ENCODE peak calls at places on chromosomes 7 and 10, in five cellular contexts. K, D, Z, Y and G are unnamed samples.

GRCh38 chr10:126618466-126618865 is 52.0 kb downstream of the C10orf90 start:
- DNase-seq in K (no peak), D (no peak), Z (no peak), Y (no peak), G (no peak)

GRCh38 chr7:79877874-79878465 is 256.7 kb upstream of the GNAI1 start:
- DNase-seq in K (no peak), D (no peak), Z (no peak), Y (no peak), G (no peak)

GRCh38 chr7:82511542-82511941 is 68.0 kb upstream of the CACNA2D1 start:
- DNase-seq in K (no peak), D (no peak), Z (no peak), Y (no peak), G (no peak)

GRCh38 chr7:55441668-55442305 is 76.7 kb downstream of the LANCL2 start:
- DNase-seq in K (no peak), D (peak), Z (no peak), Y (no peak), G (no peak)

GRCh38 chr7:107937514-107937913 is 46.5 kb downstream of the DLD start:
- DNase-seq in K (no peak), D (no peak), Z (peak), Y (no peak), G (no peak)

GRCh38 chr7:68929712-68930395 is 668.4 kb upstream of the AUTS2 start:
- DNase-seq in K (no peak), D (peak), Z (no peak), Y (no peak), G (no peak)

GRCh38 chr7:43313628-43314378 is 201.4 kb downstream of the HECW1 start:
- DNase-seq in K (no peak), D (no peak), Z (no peak), Y (no peak), G (no peak)

GRCh38 chr7:11343818-11344413 is 370.2 kb downstream of the PHF14 start:
- DNase-seq in K (peak), D (peak), Z (peak), Y (no peak), G (no peak)

GRCh38 chr7:48718731-48719387 is 205.5 kb upstream of the CDC14C start:
- DNase-seq in K (peak), D (no peak), Z (no peak), Y (no peak), G (no peak)

GRCh38 chr10:865257-865656 is 66.2 kb downstream of the LARP4B start:
- DNase-seq in K (no peak), D (no peak), Z (no peak), Y (no peak), G (no peak)

GRCh38 chr10:28253174-28253783 is 49.6 kb downstream of the MPP7 start:
- DNase-seq in K (no peak), D (no peak), Z (no peak), Y (no peak), G (no peak)

GRCh38 chr7:102122026-102122425 is 164.6 kb upstream of the SH2B2 start:
- DNase-seq in K (no peak), D (peak), Z (no peak), Y (no peak), G (no peak)

GRCh38 chr7:134431805-134432204 is 27.1 kb downstream of the AKR1B1 start:
- DNase-seq in K (peak), D (no peak), Z (no peak), Y (no peak), G (no peak)

GRCh38 chr10:11587860-11588259 is 23.6 kb downstream of the USP6NL start:
- DNase-seq in K (no peak), D (peak), Z (peak), Y (no peak), G (no peak)

GRCh38 chr10:70334526-70335245 is 47.7 kb downstream of the LRRC20 start:
- DNase-seq in K (no peak), D (peak), Z (no peak), Y (peak), G (no peak)

GRCh38 chr7:13946181-13946580 is 43.3 kb downstream of the ETV1 start:
- DNase-seq in K (no peak), D (no peak), Z (no peak), Y (no peak), G (no peak)

GRCh38 chr10:113056468-113057021 is 106.5 kb downstream of the TCF7L2 start:
- DNase-seq in K (no peak), D (no peak), Z (no peak), Y (no peak), G (no peak)

GRCh38 chr7:142974618-142975017 is 12.5 kb upstream of the KEL start:
- DNase-seq in K (no peak), D (no peak), Z (no peak), Y (no peak), G (no peak)

GRCh38 chr7:148697950-148698396 is 730 bp upstream of the CUL1 start:
- DNase-seq in K (peak), D (peak), Z (peak), Y (no peak), G (peak)